ENCODE peak calls at places on chromosomes 7 and 10, in four cellular contexts. One of them, this sample, is unnamed.

GRCh38 chr7:111459065-111459756 is 103.1 kb downstream of the IMMP2L start:
- DNase-seq in thoracic aorta: no peak
- DNase-seq in GM23338: no peak
- DNase-seq in body of pancreas: no peak
- DNase-seq in this sample: no peak

GRCh38 chr10:84665883-84666463 is 337.6 kb downstream of the CCSER2 start:
- DNase-seq in thoracic aorta: no peak
- DNase-seq in GM23338: peak; percentile 88
- DNase-seq in body of pancreas: no peak
- DNase-seq in this sample: no peak

GRCh38 chr10:64271983-64272382 is 750.8 kb downstream of the REEP3 start:
- DNase-seq in thoracic aorta: no peak
- DNase-seq in GM23338: peak; percentile 50
- DNase-seq in body of pancreas: no peak
- DNase-seq in this sample: no peak

GRCh38 chr7:95267754-95268153 is 56.6 kb downstream of the PON1 start:
- DNase-seq in thoracic aorta: no peak
- DNase-seq in GM23338: no peak
- DNase-seq in body of pancreas: no peak
- DNase-seq in this sample: no peak

GRCh38 chr7:21281193-21281592 is 146.7 kb upstream of the SP4 start:
- DNase-seq in thoracic aorta: no peak
- DNase-seq in GM23338: no peak
- DNase-seq in body of pancreas: no peak
- DNase-seq in this sample: no peak

GRCh38 chr10:98956576-98957260 is 278.9 kb downstream of the HPSE2 start:
- DNase-seq in thoracic aorta: no peak
- DNase-seq in GM23338: no peak
- DNase-seq in body of pancreas: no peak
- DNase-seq in this sample: no peak

GRCh38 chr10:65394898-65395297 is 1530.9 kb upstream of the LRRTM3 start:
- DNase-seq in thoracic aorta: no peak
- DNase-seq in GM23338: no peak
- DNase-seq in body of pancreas: no peak
- DNase-seq in this sample: no peak

GRCh38 chr7:143882020-143882610 is 19.9 kb downstream of the TCAF1 start:
- DNase-seq in thoracic aorta: no peak
- DNase-seq in GM23338: peak; percentile 74
- DNase-seq in body of pancreas: peak; percentile 40
- DNase-seq in this sample: no peak

GRCh38 chr7:15305002-15305600 is 256.7 kb downstream of the AGMO start:
- DNase-seq in thoracic aorta: no peak
- DNase-seq in GM23338: peak; percentile 77
- DNase-seq in body of pancreas: peak; percentile 55
- DNase-seq in this sample: no peak

GRCh38 chr7:97219237-97219636 is 101.7 kb downstream of the SDHAF3 start:
- DNase-seq in thoracic aorta: no peak
- DNase-seq in GM23338: no peak
- DNase-seq in body of pancreas: no peak
- DNase-seq in this sample: no peak

GRCh38 chr10:47063858-47064257 is 152.6 kb downstream of the PTPN20 start:
- DNase-seq in thoracic aorta: no peak
- DNase-seq in GM23338: no peak
- DNase-seq in body of pancreas: no peak
- DNase-seq in this sample: no peak

GRCh38 chr10:105800626-105801025 is 1159.5 kb downstream of the SORCS3 start:
- DNase-seq in thoracic aorta: no peak
- DNase-seq in GM23338: no peak
- DNase-seq in body of pancreas: no peak
- DNase-seq in this sample: no peak

GRCh38 chr10:85137253-85137652 is 808.9 kb downstream of the CCSER2 start:
- DNase-seq in thoracic aorta: no peak
- DNase-seq in GM23338: no peak
- DNase-seq in body of pancreas: no peak
- DNase-seq in this sample: no peak

GRCh38 chr7:44236333-44236728 is 35.6 kb downstream of the YKT6 start:
- DNase-seq in thoracic aorta: no peak
- DNase-seq in GM23338: peak; percentile 51
- DNase-seq in body of pancreas: no peak
- DNase-seq in this sample: no peak

GRCh38 chr7:130216750-130217149 is 9.1 kb downstream of the SSMEM1 start:
- DNase-seq in thoracic aorta: no peak
- DNase-seq in GM23338: peak; percentile 21
- DNase-seq in body of pancreas: no peak
- DNase-seq in this sample: no peak

GRCh38 chr7:102073931-102074880 is 212.5 kb upstream of the SH2B2 start:
- DNase-seq in thoracic aorta: no peak
- DNase-seq in GM23338: no peak
- DNase-seq in body of pancreas: peak; percentile 9
- DNase-seq in this sample: no peak

GRCh38 chr10:22590115-22590514 is 124.3 kb downstream of the PIP4K2A start:
- DNase-seq in thoracic aorta: no peak
- DNase-seq in GM23338: no peak
- DNase-seq in body of pancreas: no peak
- DNase-seq in this sample: no peak

GRCh38 chr7:120740348-120740747 is 117.6 kb downstream of the TSPAN12 start:
- DNase-seq in thoracic aorta: no peak
- DNase-seq in GM23338: no peak
- DNase-seq in body of pancreas: no peak
- DNase-seq in this sample: no peak

GRCh38 chr10:71225291-71226058 is 13.1 kb downstream of the UNC5B start:
- DNase-seq in thoracic aorta: no peak
- DNase-seq in GM23338: no peak
- DNase-seq in body of pancreas: no peak
- DNase-seq in this sample: no peak

GRCh38 chr7:70432567-70433001 is 699.4 kb upstream of the GALNT17 start:
- DNase-seq in thoracic aorta: no peak
- DNase-seq in GM23338: no peak
- DNase-seq in body of pancreas: no peak
- DNase-seq in this sample: no peak

GRCh38 chr10:69963178-69963834 is 89.3 kb upstream of the MACROH2A2 start:
- DNase-seq in thoracic aorta: no peak
- DNase-seq in GM23338: no peak
- DNase-seq in body of pancreas: no peak
- DNase-seq in this sample: no peak

GRCh38 chr7:55970561-55970960 is 6.2 kb downstream of the NIPSNAP2 start:
- DNase-seq in thoracic aorta: no peak
- DNase-seq in GM23338: no peak
- DNase-seq in body of pancreas: no peak
- DNase-seq in this sample: no peak

GRCh38 chr7:127713758-127714157 is 61.8 kb downstream of the SND1 start:
- DNase-seq in thoracic aorta: no peak
- DNase-seq in GM23338: no peak
- DNase-seq in body of pancreas: peak; percentile 14
- DNase-seq in this sample: no peak

GRCh38 chr10:114576132-114576487 is 82.0 kb downstream of the ABLIM1 start:
- DNase-seq in thoracic aorta: no peak
- DNase-seq in GM23338: no peak
- DNase-seq in body of pancreas: no peak
- DNase-seq in this sample: no peak

GRCh38 chr10:123380491-123381085 is 226.4 kb downstream of the BUB3 start:
- DNase-seq in thoracic aorta: no peak
- DNase-seq in GM23338: peak; percentile 37
- DNase-seq in body of pancreas: no peak
- DNase-seq in this sample: no peak

GRCh38 chr10:24952701-24953349 is 419 bp upstream of the PRTFDC1 start:
- DNase-seq in thoracic aorta: no peak
- DNase-seq in GM23338: peak; percentile 79
- DNase-seq in body of pancreas: peak; percentile 27
- DNase-seq in this sample: peak; percentile 54
- TF ChIP-seq CTCF in thoracic aorta: peak; percentile 33
- TF ChIP-seq CTCF in GM23338: peak; percentile 39
- TF ChIP-seq CTCF in body of pancreas: peak; percentile 22
- TF ChIP-seq CTCF in this sample: peak; percentile 24

GRCh38 chr10:117537436-117537903 is 5.1 kb upstream of the EMX2 start:
- DNase-seq in thoracic aorta: no peak
- DNase-seq in GM23338: peak; percentile 62
- DNase-seq in body of pancreas: no peak
- DNase-seq in this sample: peak; percentile 10
- H3K27me3 ChIP-seq in thoracic aorta: peaks cover 36% of the 10 kb centered on the region
- H3K27me3 ChIP-seq in GM23338: peaks cover 100% of the 10 kb centered on the region
- H3K27me3 ChIP-seq in body of pancreas: peaks cover 61% of the 10 kb centered on the region
- H3K27me3 ChIP-seq in this sample: peaks cover 92% of the 10 kb centered on the region

GRCh38 chr10:77592510-77592909 is 45.1 kb downstream of the KCNMA1 start:
- DNase-seq in thoracic aorta: no peak
- DNase-seq in GM23338: no peak
- DNase-seq in body of pancreas: no peak
- DNase-seq in this sample: no peak
- H3K27ac ChIP-seq in thoracic aorta: peak overlapping the region; percentile 41
- H3K27ac ChIP-seq in GM23338: no peak overlapping the region
- H3K27ac ChIP-seq in body of pancreas: no peak overlapping the region
- H3K27ac ChIP-seq in this sample: no peak overlapping the region

DNA sequence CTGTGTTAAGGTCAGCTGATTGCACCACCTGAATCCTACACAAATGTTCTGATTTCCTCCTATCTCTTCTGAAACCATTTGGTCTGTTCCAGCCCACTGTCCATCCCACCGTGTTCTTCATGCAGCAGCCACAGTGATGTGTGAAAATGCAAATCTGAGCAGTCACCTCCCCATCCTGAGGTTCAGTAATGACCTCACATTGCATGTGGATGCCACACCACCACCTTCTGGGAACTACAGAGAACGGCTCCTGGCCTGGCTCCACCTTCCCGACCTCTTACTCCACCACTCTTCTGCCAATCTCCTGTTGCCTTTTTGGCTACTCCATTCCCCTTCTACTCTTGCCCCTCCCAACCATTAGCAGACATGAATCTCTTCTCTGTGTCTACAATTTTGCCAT is 244.4 kb downstream of the TNS3 start:
- DNase-seq in thoracic aorta: no peak
- DNase-seq in GM23338: peak; percentile 41
- DNase-seq in body of pancreas: no peak
- DNase-seq in this sample: no peak
- TF ChIP-seq CTCF in thoracic aorta: no peak
- TF ChIP-seq CTCF in GM23338: peak; percentile 41
- TF ChIP-seq CTCF in body of pancreas: no peak
- TF ChIP-seq CTCF in this sample: no peak

DNA sequence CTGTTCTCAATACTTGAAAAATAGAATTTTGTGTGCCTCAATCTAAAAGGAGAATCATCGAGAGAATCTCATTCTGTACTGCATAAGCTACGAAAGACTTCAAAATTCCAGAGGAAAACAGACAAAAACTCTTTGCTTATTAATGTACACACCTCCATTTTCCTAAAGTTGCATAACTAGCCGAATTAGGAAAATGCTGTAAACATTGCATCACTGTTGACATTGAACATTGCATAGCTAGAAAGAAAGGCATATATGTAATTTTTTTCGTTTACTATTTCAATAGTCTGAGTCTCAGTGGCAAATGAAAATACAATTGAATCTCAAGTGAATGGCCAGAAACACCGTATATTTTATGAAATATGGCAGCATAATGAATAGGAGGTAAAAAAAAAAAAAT is 196.6 kb downstream of the VTI1A start:
- DNase-seq in thoracic aorta: no peak
- DNase-seq in GM23338: no peak
- DNase-seq in body of pancreas: no peak
- DNase-seq in this sample: no peak
- H3K27me3 ChIP-seq in thoracic aorta: no peaks in the 10 kb centered on the region
- H3K27me3 ChIP-seq in GM23338: no peaks in the 10 kb centered on the region
- H3K27me3 ChIP-seq in body of pancreas: no peaks in the 10 kb centered on the region
- H3K27me3 ChIP-seq in this sample: no peaks in the 10 kb centered on the region

GRCh38 chr10:32388258-32389027 is 41.5 kb upstream of the EPC1 start:
- DNase-seq in thoracic aorta: no peak
- DNase-seq in GM23338: no peak
- DNase-seq in body of pancreas: no peak
- DNase-seq in this sample: no peak

DNA sequence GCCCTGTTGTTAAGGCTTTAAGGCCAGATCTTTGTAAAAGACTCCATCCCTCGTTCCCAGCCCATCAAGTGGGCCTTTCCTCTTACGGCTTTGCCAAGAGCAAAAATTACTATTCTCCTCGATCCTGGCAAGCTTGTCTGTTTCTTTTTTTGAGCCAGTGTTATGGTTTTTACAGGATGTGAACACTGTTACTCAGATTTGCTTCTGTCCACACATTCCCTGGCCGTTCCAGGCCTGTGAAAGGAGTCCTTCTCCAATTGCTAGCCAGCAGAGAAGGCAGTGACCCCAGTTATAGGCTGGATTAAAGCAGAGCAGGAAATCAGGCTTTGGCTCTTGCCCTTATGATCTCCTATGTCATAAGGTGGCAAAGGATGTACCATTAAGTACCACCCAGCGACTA is 47.0 kb upstream of the EPC1 start:
- DNase-seq in thoracic aorta: no peak
- DNase-seq in GM23338: no peak
- DNase-seq in body of pancreas: no peak
- DNase-seq in this sample: no peak
- H3K27ac ChIP-seq in thoracic aorta: peak overlapping the region; percentile 37
- H3K27ac ChIP-seq in GM23338: no peak overlapping the region
- H3K27ac ChIP-seq in body of pancreas: no peak overlapping the region
- H3K27ac ChIP-seq in this sample: no peak overlapping the region

GRCh38 chr7:17680943-17681351 is 259.3 kb downstream of the SNX13 start:
- DNase-seq in thoracic aorta: no peak
- DNase-seq in GM23338: peak; percentile 56
- DNase-seq in body of pancreas: no peak
- DNase-seq in this sample: no peak
- TF ChIP-seq CTCF in thoracic aorta: peak; percentile 30
- TF ChIP-seq CTCF in GM23338: peak; percentile 51
- TF ChIP-seq CTCF in body of pancreas: peak; percentile 42
- TF ChIP-seq CTCF in this sample: peak; percentile 72

This sample was measured in CD4-positive, alpha-beta T cell.